ENCODE peak calls at places on chromosomes 13 and 19, in six cellular contexts. One of them, this sample, is unnamed.
A peak's percentile ranks its signal among the peaks of the same experiment; 100 is the strongest.

GRCh38 chr19:52492201-52492960 is 35.1 kb upstream of the ZNF808 start:
- DNase-seq in tibial nerve: no peak
- DNase-seq in NCI-H2081: no peak
- DNase-seq in cardiac fibroblast: no peak
- DNase-seq in islet precursor cell: peak; percentile 93
- DNase-seq in CD4-positive, alpha-beta memory T cell: no peak
- DNase-seq in this sample: no peak

GRCh38 chr19:12884926-12885748 is 1.9 kb downstream of the KLF1 start:
- DNase-seq in tibial nerve: no peak
- DNase-seq in NCI-H2081: peak; percentile 90
- DNase-seq in cardiac fibroblast: peak; percentile 68
- DNase-seq in islet precursor cell: peak; percentile 96
- DNase-seq in CD4-positive, alpha-beta memory T cell: peak; percentile 84
- DNase-seq in this sample: peak; percentile 95

GRCh38 chr19:49110567-49110966 is 3.6 kb upstream of the LIN7B start:
- DNase-seq in tibial nerve: no peak
- DNase-seq in NCI-H2081: no peak
- DNase-seq in cardiac fibroblast: peak; percentile 59
- DNase-seq in islet precursor cell: no peak
- DNase-seq in CD4-positive, alpha-beta memory T cell: no peak
- DNase-seq in this sample: no peak

GRCh38 chr19:1363599-1363998 is 20.1 kb upstream of the NDUFS7 start:
- DNase-seq in tibial nerve: no peak
- DNase-seq in NCI-H2081: no peak
- DNase-seq in cardiac fibroblast: no peak
- DNase-seq in islet precursor cell: no peak
- DNase-seq in CD4-positive, alpha-beta memory T cell: peak; percentile 17
- DNase-seq in this sample: no peak

GRCh38 chr13:110676057-110676510 is 29.8 kb downstream of the CARS2 start:
- DNase-seq in tibial nerve: no peak
- DNase-seq in NCI-H2081: no peak
- DNase-seq in cardiac fibroblast: no peak
- DNase-seq in islet precursor cell: no peak
- DNase-seq in CD4-positive, alpha-beta memory T cell: no peak
- DNase-seq in this sample: no peak

GRCh38 chr13:70108276-70108845 is at the start of gene KLHL1:
- DNase-seq in tibial nerve: no peak
- DNase-seq in NCI-H2081: no peak
- DNase-seq in cardiac fibroblast: no peak
- DNase-seq in islet precursor cell: no peak
- DNase-seq in CD4-positive, alpha-beta memory T cell: no peak
- DNase-seq in this sample: no peak

GRCh38 chr13:103188688-103189326 is 122.6 kb upstream of the SLC10A2 start:
- DNase-seq in tibial nerve: no peak
- DNase-seq in NCI-H2081: no peak
- DNase-seq in cardiac fibroblast: peak; percentile 47
- DNase-seq in islet precursor cell: no peak
- DNase-seq in CD4-positive, alpha-beta memory T cell: no peak
- DNase-seq in this sample: no peak

GRCh38 chr19:35395762-35396199 is 24.9 kb downstream of the GPR42 start:
- DNase-seq in tibial nerve: no peak
- DNase-seq in NCI-H2081: no peak
- DNase-seq in cardiac fibroblast: no peak
- DNase-seq in islet precursor cell: peak; percentile 86
- DNase-seq in CD4-positive, alpha-beta memory T cell: no peak
- DNase-seq in this sample: no peak

GRCh38 chr13:106534844-106535551 is 464 bp downstream of the EFNB2 start:
- DNase-seq in tibial nerve: no peak
- DNase-seq in NCI-H2081: no peak
- DNase-seq in cardiac fibroblast: peak; percentile 35
- DNase-seq in islet precursor cell: no peak
- DNase-seq in CD4-positive, alpha-beta memory T cell: peak; percentile 45
- DNase-seq in this sample: peak; percentile 42

GRCh38 chr13:110471833-110472162 is 89.7 kb downstream of the RAB20 start:
- DNase-seq in tibial nerve: peak; percentile 53
- DNase-seq in NCI-H2081: no peak
- DNase-seq in cardiac fibroblast: peak; percentile 81
- DNase-seq in islet precursor cell: no peak
- DNase-seq in CD4-positive, alpha-beta memory T cell: no peak
- DNase-seq in this sample: no peak

GRCh38 chr19:10113964-10114650 is 2.6 kb downstream of the P2RY11 start:
- DNase-seq in tibial nerve: no peak
- DNase-seq in NCI-H2081: no peak
- DNase-seq in cardiac fibroblast: no peak
- DNase-seq in islet precursor cell: no peak
- DNase-seq in CD4-positive, alpha-beta memory T cell: no peak
- DNase-seq in this sample: no peak

GRCh38 chr19:43607238-43608205 is 4.4 kb upstream of the SRRM5 start:
- DNase-seq in tibial nerve: no peak
- DNase-seq in NCI-H2081: no peak
- DNase-seq in cardiac fibroblast: no peak
- DNase-seq in islet precursor cell: no peak
- DNase-seq in CD4-positive, alpha-beta memory T cell: no peak
- DNase-seq in this sample: no peak

GRCh38 chr13:35771898-35772297 is 295.4 kb upstream of the MAB21L1 start:
- DNase-seq in tibial nerve: no peak
- DNase-seq in NCI-H2081: no peak
- DNase-seq in cardiac fibroblast: peak; percentile 76
- DNase-seq in islet precursor cell: peak; percentile 71
- DNase-seq in CD4-positive, alpha-beta memory T cell: no peak
- DNase-seq in this sample: no peak

GRCh38 chr19:48117515-48118330 is 7.1 kb upstream of the PLA2G4C start:
- DNase-seq in tibial nerve: no peak
- DNase-seq in NCI-H2081: no peak
- DNase-seq in cardiac fibroblast: no peak
- DNase-seq in islet precursor cell: no peak
- DNase-seq in CD4-positive, alpha-beta memory T cell: no peak
- DNase-seq in this sample: no peak

GRCh38 chr13:60061737-60062136 is 102.0 kb downstream of the DIAPH3 start:
- DNase-seq in tibial nerve: no peak
- DNase-seq in NCI-H2081: no peak
- DNase-seq in cardiac fibroblast: no peak
- DNase-seq in islet precursor cell: no peak
- DNase-seq in CD4-positive, alpha-beta memory T cell: no peak
- DNase-seq in this sample: no peak

GRCh38 chr19:40257096-40257517 is 28.0 kb downstream of the AKT2 start:
- DNase-seq in tibial nerve: no peak
- DNase-seq in NCI-H2081: no peak
- DNase-seq in cardiac fibroblast: no peak
- DNase-seq in islet precursor cell: no peak
- DNase-seq in CD4-positive, alpha-beta memory T cell: no peak
- DNase-seq in this sample: no peak

GRCh38 chr13:110331362-110331761 is 24.3 kb downstream of the COL4A2 start:
- DNase-seq in tibial nerve: no peak
- DNase-seq in NCI-H2081: no peak
- DNase-seq in cardiac fibroblast: no peak
- DNase-seq in islet precursor cell: no peak
- DNase-seq in CD4-positive, alpha-beta memory T cell: no peak
- DNase-seq in this sample: no peak

GRCh38 chr19:756821-757688 is 6.1 kb downstream of the MISP start:
- DNase-seq in tibial nerve: no peak
- DNase-seq in NCI-H2081: no peak
- DNase-seq in cardiac fibroblast: no peak
- DNase-seq in islet precursor cell: no peak
- DNase-seq in CD4-positive, alpha-beta memory T cell: no peak
- DNase-seq in this sample: no peak

GRCh38 chr19:16367269-16367683 is 42.6 kb downstream of the KLF2 start:
- DNase-seq in tibial nerve: no peak
- DNase-seq in NCI-H2081: no peak
- DNase-seq in cardiac fibroblast: no peak
- DNase-seq in islet precursor cell: no peak
- DNase-seq in CD4-positive, alpha-beta memory T cell: peak; percentile 78
- DNase-seq in this sample: no peak

GRCh38 chr19:48203227-48203793 is 32.8 kb downstream of the ZSWIM9 start:
- DNase-seq in tibial nerve: no peak
- DNase-seq in NCI-H2081: no peak
- DNase-seq in cardiac fibroblast: no peak
- DNase-seq in islet precursor cell: no peak
- DNase-seq in CD4-positive, alpha-beta memory T cell: no peak
- DNase-seq in this sample: peak; percentile 52

GRCh38 chr19:8337728-8338127 is 5.3 kb downstream of the KANK3 start:
- DNase-seq in tibial nerve: no peak
- DNase-seq in NCI-H2081: no peak
- DNase-seq in cardiac fibroblast: no peak
- DNase-seq in islet precursor cell: no peak
- DNase-seq in CD4-positive, alpha-beta memory T cell: no peak
- DNase-seq in this sample: no peak

GRCh38 chr19:29779921-29780320 is 31.9 kb upstream of the CCNE1 start:
- DNase-seq in tibial nerve: no peak
- DNase-seq in NCI-H2081: no peak
- DNase-seq in cardiac fibroblast: no peak
- DNase-seq in islet precursor cell: no peak
- DNase-seq in CD4-positive, alpha-beta memory T cell: no peak
- DNase-seq in this sample: no peak

GRCh38 chr13:34863360-34864135 is 78.5 kb upstream of the NBEA start:
- DNase-seq in tibial nerve: no peak
- DNase-seq in NCI-H2081: no peak
- DNase-seq in cardiac fibroblast: peak; percentile 79
- DNase-seq in islet precursor cell: peak; percentile 65
- DNase-seq in CD4-positive, alpha-beta memory T cell: no peak
- DNase-seq in this sample: no peak

GRCh38 chr13:112879283-112879833 is 89.7 kb upstream of the MCF2L start:
- DNase-seq in tibial nerve: no peak
- DNase-seq in NCI-H2081: no peak
- DNase-seq in cardiac fibroblast: peak; percentile 9
- DNase-seq in islet precursor cell: no peak
- DNase-seq in CD4-positive, alpha-beta memory T cell: no peak
- DNase-seq in this sample: no peak